ENCODE peak calls at places on chromosomes 13 and 19, in seven cellular contexts. V is left ventricle myocardium inferior; K is activated CD8-positive, alpha-beta T cell treated with anti-CD3 and anti-CD28 coated beads, Interleukin-2, amount 10 ng/mL, durations not matched to agents 7 days and 5 days; B is NCI-H146; W is SW480; D is stomach; X is effector memory CD8-positive, alpha-beta T cell. L is an unnamed sample.

GRCh38 chr19:14544977-14545715 is 15.8 kb downstream of the TECR start:
- DNase-seq in V (peak; percentile 79), K (no peak), B (no peak), W (no peak), D (no peak), X (no peak), L (no peak)

GRCh38 chr13:76968041-76968440 is 19.7 kb downstream of the ACOD1 start:
- DNase-seq in V (no peak), K (no peak), B (no peak), W (no peak), D (no peak), X (no peak), L (no peak)

GRCh38 chr13:22861958-22862466 is 318.8 kb upstream of the SGCG start:
- DNase-seq in V (no peak), K (no peak), B (no peak), W (no peak), D (no peak), X (no peak), L (no peak)

GRCh38 chr19:29260477-29261317 is 47.7 kb upstream of the UQCRFS1 start:
- DNase-seq in V (no peak), K (peak; percentile 58), B (peak; percentile 34), W (peak; percentile 48), D (no peak), X (no peak), L (peak; percentile 4)

GRCh38 chr19:35671818-35672217 is 5.5 kb downstream of the UPK1A start:
- DNase-seq in V (no peak), K (no peak), B (peak; percentile 88), W (peak; percentile 34), D (no peak), X (no peak), L (no peak)

GRCh38 chr19:30112666-30113065 is 170.6 kb downstream of the URI1 start:
- DNase-seq in V (no peak), K (no peak), B (no peak), W (no peak), D (no peak), X (no peak), L (no peak)

GRCh38 chr19:2529473-2529918 is 53.6 kb downstream of the GADD45B start:
- DNase-seq in V (no peak), K (no peak), B (no peak), W (peak; percentile 88), D (no peak), X (no peak), L (peak; percentile 96)

GRCh38 chr19:35040474-35040825 is 1.1 kb upstream of the HPN start:
- DNase-seq in V (no peak), K (no peak), B (no peak), W (no peak), D (no peak), X (no peak), L (no peak)

GRCh38 chr13:105312906-105313305 is 1222.6 kb downstream of the EFNB2 start:
- DNase-seq in V (no peak), K (no peak), B (no peak), W (no peak), D (no peak), X (no peak), L (no peak)